ENCODE peak calls at places on chromosomes 5 and 9, in four cellular contexts. E is right lobe of liver, A is GM23338, Q is ovary. C is an unnamed sample.

GRCh38 chr5:10467281-10468198 is 25.9 kb downstream of the ROPN1L start:
- DNase-seq in E (no peak), A (peak; percentile 30), Q (no peak), C (no peak)

GRCh38 chr9:136244116-136244775 is 1.4 kb downstream of the QSOX2 start:
- DNase-seq in E (no peak), A (no peak), Q (no peak), C (no peak)

GRCh38 chr9:2039294-2040180 is 24.4 kb downstream of the SMARCA2 start:
- DNase-seq in E (no peak), A (no peak), Q (peak; percentile 53), C (no peak)

GRCh38 chr5:115947260-115947659 is 15.0 kb upstream of the LVRN start:
- DNase-seq in E (no peak), A (no peak), Q (no peak), C (no peak)

GRCh38 chr5:1510631-1511030 is 13.1 kb downstream of the LPCAT1 start:
- DNase-seq in E (peak; percentile 16), A (no peak), Q (peak; percentile 8), C (peak; percentile 51)

GRCh38 chr5:55714339-55714738 is 2.2 kb upstream of the SLC38A9 start:
- DNase-seq in E (no peak), A (peak; percentile 38), Q (no peak), C (peak; percentile 45)

GRCh38 chr9:70421272-70422180 is 7.1 kb upstream of the KLF9 start:
- DNase-seq in E (no peak), A (peak; percentile 41), Q (no peak), C (no peak)

GRCh38 chr9:98502311-98502975 is 206.3 kb downstream of the GABBR2 start:
- DNase-seq in E (no peak), A (no peak), Q (no peak), C (no peak)

GRCh38 chr5:150644496-150644895 is 4.0 kb downstream of the SYNPO start:
- DNase-seq in E (peak; percentile 24), A (no peak), Q (no peak), C (no peak)

GRCh38 chr9:131728961-131729360 is 10.9 kb downstream of the RAPGEF1 start:
- DNase-seq in E (no peak), A (no peak), Q (no peak), C (peak; percentile 32)

GRCh38 chr9:110180386-110180712 is 27.6 kb downstream of the C9orf152 start:
- DNase-seq in E (no peak), A (no peak), Q (no peak), C (no peak)

GRCh38 chr5:158873115-158873514 is 226.6 kb downstream of the EBF1 start:
- DNase-seq in E (no peak), A (no peak), Q (no peak), C (no peak)

GRCh38 chr5:101626572-101626971 is 669.5 kb downstream of the SLCO4C1 start:
- DNase-seq in E (no peak), A (peak; percentile 56), Q (no peak), C (no peak)

GRCh38 chr5:1749346-1750124 is 50.1 kb downstream of the MRPL36 start:
- DNase-seq in E (peak; percentile 13), A (no peak), Q (no peak), C (no peak)

GRCh38 chr9:101485873-101486692 is 47.6 kb upstream of the RNF20 start:
- DNase-seq in E (peak; percentile 29), A (peak; percentile 81), Q (peak; percentile 69), C (peak; percentile 75)

GRCh38 chr9:129007035-129007765 is 20.9 kb downstream of the SH3GLB2 start:
- DNase-seq in E (peak; percentile 21), A (no peak), Q (peak; percentile 60), C (peak; percentile 36)

GRCh38 chr5:64834037-64834436 is 65.3 kb downstream of the CWC27 start:
- DNase-seq in E (no peak), A (no peak), Q (no peak), C (no peak)

GRCh38 chr9:119859128-119859527 is 489.9 kb upstream of the BRINP1 start:
- DNase-seq in E (no peak), A (no peak), Q (no peak), C (no peak)

GRCh38 chr5:149617760-149618306 is 36.5 kb downstream of the ARHGEF37 start:
- DNase-seq in E (no peak), A (no peak), Q (no peak), C (no peak)

GRCh38 chr5:138339086-138339456 is 1.0 kb downstream of the FAM53C start:
- DNase-seq in E (no peak), A (peak; percentile 55), Q (no peak), C (no peak)

GRCh38 chr9:8486095-8486494 is 686.5 kb upstream of the DMAC1 start:
- DNase-seq in E (peak; percentile 33), A (peak; percentile 78), Q (peak; percentile 22), C (peak; percentile 65)

GRCh38 chr9:93308676-93309075 is 124.7 kb downstream of the WNK2 start:
- DNase-seq in E (no peak), A (no peak), Q (no peak), C (peak; percentile 24)

GRCh38 chr5:81420039-81420667 is 26.2 kb upstream of the ACOT12 start:
- DNase-seq in E (no peak), A (no peak), Q (no peak), C (no peak)

GRCh38 chr5:179800071-179800695 is 6.4 kb downstream of the LTC4S start:
- DNase-seq in E (no peak), A (no peak), Q (no peak), C (no peak)

GRCh38 chr9:4299006-4299795 is 667 bp downstream of the GLIS3 start:
- DNase-seq in E (peak; percentile 38), A (peak; percentile 72), Q (peak; percentile 76), C (peak; percentile 44)

GRCh38 chr9:8852301-8852864 is 1052.8 kb upstream of the DMAC1 start:
- DNase-seq in E (no peak), A (peak; percentile 43), Q (no peak), C (no peak)

GRCh38 chr9:76949865-76950264 is 44.0 kb upstream of the PRUNE2 start:
- DNase-seq in E (no peak), A (no peak), Q (no peak), C (no peak)

GRCh38 chr5:140340605-140341004 is 5.8 kb downstream of the HBEGF start:
- DNase-seq in E (no peak), A (no peak), Q (no peak), C (no peak)

GRCh38 chr5:140342287-140342686 is 4.1 kb downstream of the HBEGF start:
- DNase-seq in E (no peak), A (no peak), Q (no peak), C (no peak)

GRCh38 chr5:140339636-140340035 is 6.8 kb downstream of the HBEGF start:
- DNase-seq in E (no peak), A (no peak), Q (no peak), C (no peak)

GRCh38 chr5:140342896-140343295 is 3.5 kb downstream of the HBEGF start:
- DNase-seq in E (no peak), A (no peak), Q (no peak), C (no peak)

DNA sequence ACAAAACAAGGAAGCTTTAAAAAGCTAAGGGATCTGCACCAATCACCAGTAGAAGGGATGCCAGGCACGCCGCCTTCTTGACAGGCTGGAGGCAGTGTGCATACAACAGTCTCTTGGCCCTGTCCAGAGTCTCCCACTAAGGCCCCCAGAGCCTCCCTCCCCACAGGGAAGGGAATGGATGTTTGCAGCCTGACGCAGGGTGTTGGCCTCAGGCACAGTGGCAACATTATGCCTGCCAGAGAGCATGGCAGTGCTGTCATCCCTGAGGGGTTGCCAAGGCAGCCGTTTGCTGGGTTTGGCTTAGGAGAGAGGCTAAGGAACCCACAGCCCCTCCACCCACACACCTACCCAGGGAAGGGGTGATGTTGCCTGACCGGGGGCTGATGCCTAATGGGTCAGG is 4.8 kb downstream of the HBEGF start:
- DNase-seq in E (no peak), A (no peak), Q (no peak), C (no peak)
- H3K4me1 ChIP-seq in E (no peaks in the 10 kb centered on the region), A (peaks cover 8% of the 10 kb centered on the region), Q (no peaks in the 10 kb centered on the region), C (peaks cover 6% of the 10 kb centered on the region)

DNA sequence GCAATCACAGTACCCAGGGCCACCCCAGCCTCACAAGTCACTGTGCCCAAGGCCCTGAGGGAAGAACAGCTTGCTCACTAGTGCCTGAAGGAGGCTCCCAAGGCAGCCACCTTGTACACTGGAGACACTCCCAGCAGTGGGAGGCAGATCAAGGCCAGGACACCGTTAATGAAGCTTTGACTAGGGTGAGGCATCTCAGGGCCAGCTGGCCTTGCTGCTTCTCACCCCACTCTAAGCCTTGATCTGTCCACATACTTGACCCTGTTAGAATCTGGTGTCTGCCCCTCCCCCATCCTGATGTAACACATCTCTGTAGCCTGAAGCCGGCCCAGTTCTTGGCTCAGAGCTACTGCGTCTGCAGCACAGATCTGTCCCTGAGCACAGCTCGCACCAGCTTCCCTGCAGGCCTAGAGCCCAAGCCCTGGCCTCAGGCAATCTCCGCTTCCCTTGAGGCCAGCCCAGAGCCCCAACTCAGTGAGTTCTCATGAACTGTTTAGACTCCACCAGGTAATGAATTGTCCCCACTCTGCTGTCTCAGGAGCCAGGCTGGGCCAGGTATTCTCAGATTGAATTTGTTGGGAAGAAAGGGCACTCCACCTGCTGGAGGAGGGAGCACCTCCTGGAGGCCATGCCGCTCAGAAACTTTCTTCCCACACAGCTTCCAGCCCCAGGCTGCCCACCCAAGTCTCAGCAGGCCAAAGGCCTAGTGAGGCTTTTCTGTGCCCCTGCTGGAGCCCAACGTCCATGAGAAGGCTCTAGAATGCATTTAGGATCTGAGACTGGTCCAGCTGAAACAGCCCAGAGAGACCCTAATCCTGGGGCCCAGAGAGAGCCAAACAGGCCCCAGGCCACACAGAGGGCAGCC is 13.4 kb upstream of the JADE2 start:
- DNase-seq in E (peak; percentile 79), A (peak; percentile 87), Q (peak; percentile 83), C (peak; percentile 73)
- H3K4me1 ChIP-seq in E (no peaks in the 10 kb centered on the region), A (peaks cover 28% of the 10 kb centered on the region), Q (peaks cover 15% of the 10 kb centered on the region), C (peaks cover 15% of the 10 kb centered on the region)

DNA sequence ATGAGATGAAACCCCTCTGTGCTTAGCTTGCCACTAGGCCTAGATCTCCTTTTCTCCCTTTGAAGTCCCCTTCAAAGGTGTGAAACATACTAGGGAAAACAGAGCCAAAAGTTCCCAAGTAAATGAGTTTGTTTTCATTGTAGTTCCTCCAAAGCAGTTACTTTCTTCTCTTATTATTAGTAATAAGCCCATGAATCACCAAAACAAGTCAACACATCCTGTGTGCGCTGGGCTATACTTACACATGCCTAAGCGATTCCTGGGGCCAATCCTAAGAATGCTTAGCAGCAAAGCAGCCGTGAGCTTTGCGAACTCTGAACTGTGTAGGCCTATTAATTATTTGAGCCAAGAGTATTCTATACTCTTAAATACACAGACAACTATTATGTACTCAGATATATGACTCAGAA is 7.6 kb downstream of the ENC1 start:
- DNase-seq in E (no peak), A (no peak), Q (no peak), C (no peak)
- H3K4me1 ChIP-seq in E (no peaks in the 10 kb centered on the region), A (peaks cover 41% of the 10 kb centered on the region), Q (peaks cover 23% of the 10 kb centered on the region), C (peaks cover 26% of the 10 kb centered on the region)

GRCh38 chr5:143207563-143208364 is 195.7 kb downstream of the NR3C1 start:
- DNase-seq in E (no peak), A (no peak), Q (no peak), C (no peak)

GRCh38 chr5:143206194-143207053 is 197.1 kb downstream of the NR3C1 start:
- DNase-seq in E (no peak), A (no peak), Q (no peak), C (no peak)

GRCh38 chr5:143208365-143208641 is 195.2 kb downstream of the NR3C1 start:
- DNase-seq in E (no peak), A (no peak), Q (no peak), C (no peak)

GRCh38 chr5:143205879-143206193 is 197.7 kb downstream of the NR3C1 start:
- DNase-seq in E (no peak), A (no peak), Q (no peak), C (no peak)

DNA sequence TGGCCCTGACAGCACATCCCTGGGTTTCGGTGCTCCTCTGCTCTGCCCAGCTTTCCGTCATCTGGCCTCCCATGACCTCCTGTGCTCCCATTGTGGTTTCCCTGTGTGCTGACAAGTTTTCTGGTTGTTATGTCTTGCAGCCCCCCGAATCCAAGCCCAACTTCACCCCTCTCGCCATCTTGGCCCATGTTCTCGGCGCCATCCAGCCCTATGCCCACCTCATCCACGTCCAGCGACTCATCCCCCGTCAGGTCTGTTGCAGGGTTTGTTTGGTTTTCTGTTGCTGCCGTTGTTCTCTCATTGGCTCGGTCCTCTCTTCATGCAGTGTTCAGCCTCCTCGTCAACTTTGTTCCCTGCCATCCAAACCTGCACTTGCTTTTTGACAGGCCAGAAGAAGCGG is 196.4 kb downstream of the NR3C1 start:
- DNase-seq in E (no peak), A (no peak), Q (no peak), C (no peak)
- H3K4me1 ChIP-seq in E (no peaks in the 10 kb centered on the region), A (peaks cover 9% of the 10 kb centered on the region), Q (no peaks in the 10 kb centered on the region), C (no peaks in the 10 kb centered on the region)